ENCODE peak calls at places on chromosome 16, in eight cellular contexts. M is HEK293T, X is NCI-H510A treated with DMSO at 0.1 percent for 48 hours, G is pulmonary artery endothelial cell, Q is NCI-H2171 treated with DMSO at 0.1 percent for 48 hours, S is transverse colon, H is GM19239, V is cardiac septum. E is an unnamed sample.

GRCh38 chr16:22001591-22001990 is 675 bp upstream of the PDZD9 start:
- DNase-seq in M (no peak), X (no peak), G (no peak), Q (no peak), S (no peak), H (no peak), V (no peak), E (no peak)

GRCh38 chr16:1152651-1153259 is at the start of gene CACNA1H:
- DNase-seq in M (peak), X (no peak), G (no peak), Q (no peak), S (no peak), H (no peak), V (no peak), E (peak)

GRCh38 chr16:76940251-76940650 is 250.7 kb upstream of the MON1B start:
- DNase-seq in M (no peak), X (no peak), G (no peak), Q (no peak), S (no peak), H (no peak), V (no peak), E (no peak)

GRCh38 chr16:27779719-27780161 is 229.8 kb downstream of the KATNIP start:
- DNase-seq in M (peak), X (no peak), G (no peak), Q (no peak), S (no peak), H (no peak), V (no peak), E (no peak)

GRCh38 chr16:10622036-10622921 is 41.9 kb upstream of the EMP2 start:
- DNase-seq in M (no peak), X (no peak), G (no peak), Q (peak), S (no peak), H (no peak), V (no peak), E (no peak)

GRCh38 chr16:78695371-78695770 is 595.9 kb downstream of the WWOX start:
- DNase-seq in M (no peak), X (no peak), G (no peak), Q (peak), S (no peak), H (no peak), V (no peak), E (no peak)

GRCh38 chr16:70582280-70582978 is 58.8 kb downstream of the SF3B3 start:
- DNase-seq in M (no peak), X (no peak), G (no peak), Q (no peak), S (no peak), H (no peak), V (no peak), E (no peak)

GRCh38 chr16:86292942-86293341 is 217.4 kb upstream of the FOXF1 start:
- DNase-seq in M (no peak), X (no peak), G (no peak), Q (no peak), S (no peak), H (no peak), V (no peak), E (no peak)

GRCh38 chr16:56683424-56684162 is 1.3 kb downstream of the MT1X start:
- DNase-seq in M (no peak), X (no peak), G (no peak), Q (peak), S (no peak), H (no peak), V (no peak), E (no peak)

GRCh38 chr16:88718178-88718577 is 11.9 kb downstream of the CTU2 start:
- DNase-seq in M (no peak), X (no peak), G (no peak), Q (no peak), S (no peak), H (no peak), V (no peak), E (no peak)

GRCh38 chr16:86995456-86995855 is 321.7 kb downstream of the C16orf95 start:
- DNase-seq in M (no peak), X (no peak), G (no peak), Q (no peak), S (no peak), H (no peak), V (no peak), E (no peak)

GRCh38 chr16:67017451-67017750 is 11.5 kb upstream of the CBFB start:
- DNase-seq in M (no peak), X (no peak), G (no peak), Q (no peak), S (no peak), H (no peak), V (no peak), E (no peak)

E was measured in GM13977.